ENCODE peak calls at places on chromosomes 3 and 15, in five cellular contexts. U, M, J, P and O are unnamed samples. For H3K9me3, the result is how much of the 10 kb centered on the place peaks cover.

GRCh38 chr15:78640840-78641733 is at the start of gene CHRNB4:
- DNase-seq in J (no peak), U (no peak), P (peak), M (peak), O (peak)

GRCh38 chr3:47266709-47267489 is 15.7 kb downstream of the KIF9 start:
- DNase-seq in M (peak), P (no peak), U (peak), J (peak), O (peak)

GRCh38 chr15:62301993-62302665 is 137.0 kb upstream of the C2CD4B start:
- DNase-seq in P (no peak), M (no peak), U (no peak), J (no peak), O (peak)

GRCh38 chr3:53282581-53282980 is 26.8 kb upstream of the TKT start:
- DNase-seq in M (no peak), U (no peak), P (no peak), J (no peak), O (no peak)

GRCh38 chr3:179819379-179819778 is 166.5 kb downstream of the USP13 start:
- DNase-seq in M (no peak), P (no peak), U (no peak), J (no peak), O (no peak)

GRCh38 chr15:39621961-39622360 is 41.1 kb downstream of the THBS1 start:
- DNase-seq in J (no peak), U (no peak), P (no peak), M (no peak), O (no peak)

GRCh38 chr3:53044371-53045106 is 1.3 kb downstream of the SFMBT1 start:
- DNase-seq in J (no peak), M (peak), P (peak), U (no peak), O (peak)

GRCh38 chr15:68821898-68822380 is 1.2 kb upstream of the ANP32A start:
- DNase-seq in J (no peak), P (no peak), M (peak), U (peak), O (no peak)

GRCh38 chr3:192482809-192483208 is 244.5 kb downstream of the FGF12 start:
- DNase-seq in M (no peak), P (no peak), U (no peak), J (no peak), O (no peak)

GRCh38 chr15:79028411-79028964 is 62.1 kb downstream of the RASGRF1 start:
- DNase-seq in M (peak), U (peak), J (no peak), P (peak), O (peak)

GRCh38 chr3:71442648-71443047 is 140.9 kb downstream of the FOXP1 start:
- DNase-seq in P (no peak), U (no peak), J (no peak), M (no peak), O (no peak)

GRCh38 chr3:105678017-105678416 is 190.8 kb downstream of the CBLB start:
- DNase-seq in M (no peak), J (no peak), P (no peak), U (no peak), O (no peak)

GRCh38 chr3:186949281-186949982 is 19.1 kb downstream of the ST6GAL1 start:
- DNase-seq in P (no peak), U (no peak), J (no peak), M (peak), O (no peak)

GRCh38 chr3:176562381-176562780 is 634.9 kb downstream of the TBL1XR1 start:
- DNase-seq in M (no peak), P (no peak), J (no peak), U (no peak), O (no peak)

GRCh38 chr15:29570931-29571727 is 251.1 kb downstream of the TJP1 start:
- DNase-seq in P (peak), M (no peak), U (no peak), J (no peak), O (peak)

GRCh38 chr15:57655087-57655486 is 51.4 kb upstream of the POLR2M start:
- DNase-seq in P (no peak), U (peak), M (no peak), J (no peak), O (no peak)

GRCh38 chr3:72567474-72567873 is 280.8 kb downstream of the SHQ1 start:
- DNase-seq in J (no peak), P (no peak), U (peak), M (no peak), O (no peak)

GRCh38 chr3:123138819-123139517 is 62.8 kb upstream of the SEC22A start:
- DNase-seq in J (no peak), M (no peak), U (no peak), P (no peak), O (peak)

GRCh38 chr15:89569090-89569745 is 6.1 kb upstream of the TICRR start:
- DNase-seq in M (no peak), J (no peak), U (no peak), P (no peak), O (no peak)

GRCh38 chr15:100714749-100715342 is 112.5 kb downstream of the ASB7 start:
- DNase-seq in U (no peak), J (no peak), M (no peak), P (peak), O (no peak)

GRCh38 chr3:134353171-134353825 is 20.9 kb downstream of the AMOTL2 start:
- DNase-seq in U (no peak), J (no peak), P (no peak), M (no peak), O (no peak)

GRCh38 chr3:113794526-113794925 is 44.1 kb upstream of the GRAMD1C start:
- DNase-seq in U (no peak), J (no peak), P (no peak), M (no peak), O (no peak)

GRCh38 chr15:99305761-99306505 is 54.7 kb downstream of the LRRC28 start:
- DNase-seq in P (no peak), J (no peak), M (no peak), U (peak), O (no peak)

GRCh38 chr15:34628577-34629152 is 45.2 kb upstream of the GOLGA8B start:
- DNase-seq in U (no peak), M (no peak), P (no peak), J (no peak), O (no peak)

GRCh38 chr3:51099794-51100542 is 285.1 kb upstream of the MANF start:
- DNase-seq in U (peak), P (peak), M (peak), J (no peak), O (peak)

GRCh38 chr3:12884104-12884742 is 42.9 kb upstream of the RPL32 start:
- DNase-seq in P (no peak), M (no peak), U (no peak), J (no peak), O (no peak)

GRCh38 chr3:45280227-45280626 is 54.1 kb upstream of the TMEM158 start:
- DNase-seq in U (no peak), P (no peak), J (no peak), M (no peak), O (no peak)

GRCh38 chr15:38877471-38877870 is 312.9 kb upstream of the RASGRP1 start:
- DNase-seq in M (no peak), P (no peak), J (no peak), U (peak), O (no peak)

GRCh38 chr3:179179979-179180758 is 32.0 kb downstream of the PIK3CA start:
- DNase-seq in J (no peak), M (no peak), P (no peak), U (no peak), O (no peak)

GRCh38 chr15:67927501-67928156 is 87.8 kb upstream of the RNU6-1 start:
- DNase-seq in M (peak), U (no peak), P (no peak), J (no peak), O (no peak)

GRCh38 chr3:40129510-40129909 is 180.0 kb upstream of the EIF1B start:
- DNase-seq in U (no peak), M (no peak), J (no peak), P (no peak), O (no peak)

GRCh38 chr3:48997102-48997637 is 7.1 kb downstream of the P4HTM start:
- DNase-seq in M (no peak), U (no peak), P (no peak), J (no peak), O (peak)

GRCh38 chr3:67090472-67090871 is 92.4 kb downstream of the KBTBD8 start:
- DNase-seq in U (no peak), M (no peak), J (no peak), P (no peak), O (no peak)

GRCh38 chr3:186432189-186432588 is 70.2 kb upstream of the DGKG start:
- DNase-seq in J (no peak), P (peak), M (no peak), U (no peak), O (peak)

DNA sequence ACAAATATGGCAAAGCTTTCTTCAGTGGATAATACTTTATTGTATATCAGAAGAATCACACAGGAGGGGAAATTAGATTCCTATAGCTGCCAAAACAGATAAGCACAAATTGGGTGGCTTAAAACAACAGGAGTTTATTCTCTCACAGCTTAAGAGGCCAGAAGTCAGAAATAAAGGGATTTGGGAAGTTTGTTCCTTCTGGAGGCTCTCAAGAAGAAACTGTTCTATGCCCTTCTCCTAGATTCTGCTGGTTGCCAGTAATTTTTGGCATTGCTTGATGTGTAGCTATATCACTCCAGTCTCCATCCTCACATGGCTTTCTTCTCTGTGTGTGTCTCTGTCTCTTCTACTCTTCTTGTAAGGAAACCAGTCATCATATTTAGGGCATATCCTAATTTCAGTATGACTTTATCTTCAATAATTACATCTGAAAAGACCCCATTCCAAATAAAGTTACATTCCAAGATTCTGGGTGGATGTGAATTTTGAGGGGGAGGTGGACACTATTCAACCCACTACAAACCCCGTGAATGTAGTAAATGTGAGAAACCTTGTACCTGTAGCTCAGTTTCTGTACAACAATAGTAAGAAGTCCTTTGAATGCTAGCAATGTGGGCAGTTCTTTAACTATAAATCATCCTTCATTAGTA is 22.2 kb upstream of the WNT7A start:
- DNase-seq in U (no peak), J (no peak), M (no peak), P (no peak), O (no peak)
- H3K9me3 ChIP-seq in U (half or more), J (under half), M (under half), P (half or more), O (under half)

GRCh38 chr3:11188231-11188630 is 33.9 kb downstream of the HRH1 start:
- DNase-seq in U (no peak), P (no peak), M (no peak), J (no peak), O (no peak)

GRCh38 chr3:11187678-11188077 is 33.4 kb downstream of the HRH1 start:
- DNase-seq in M (no peak), P (no peak), J (no peak), U (no peak), O (no peak)

GRCh38 chr3:11185564-11186317 is 31.4 kb downstream of the HRH1 start:
- DNase-seq in M (no peak), J (no peak), P (no peak), U (no peak), O (no peak)

GRCh38 chr3:11186318-11186692 is 32.0 kb downstream of the HRH1 start:
- DNase-seq in U (no peak), M (no peak), P (no peak), J (no peak), O (no peak)

GRCh38 chr3:11186771-11187170 is 32.5 kb downstream of the HRH1 start:
- DNase-seq in P (no peak), M (no peak), J (no peak), U (no peak), O (no peak)
- TF ChIP-seq TAF1 in P (no peak), M (no peak), J (no peak), U (no peak), O (no peak)

GRCh38 chr3:64559658-64560057 is 128.1 kb downstream of the ADAMTS9 start:
- DNase-seq in U (no peak), M (no peak), P (no peak), J (no peak), O (no peak)
- H3K4me3 ChIP-seq in U (no peak), M (no peak), P (no peak), J (no peak), O (no peak)

DNA sequence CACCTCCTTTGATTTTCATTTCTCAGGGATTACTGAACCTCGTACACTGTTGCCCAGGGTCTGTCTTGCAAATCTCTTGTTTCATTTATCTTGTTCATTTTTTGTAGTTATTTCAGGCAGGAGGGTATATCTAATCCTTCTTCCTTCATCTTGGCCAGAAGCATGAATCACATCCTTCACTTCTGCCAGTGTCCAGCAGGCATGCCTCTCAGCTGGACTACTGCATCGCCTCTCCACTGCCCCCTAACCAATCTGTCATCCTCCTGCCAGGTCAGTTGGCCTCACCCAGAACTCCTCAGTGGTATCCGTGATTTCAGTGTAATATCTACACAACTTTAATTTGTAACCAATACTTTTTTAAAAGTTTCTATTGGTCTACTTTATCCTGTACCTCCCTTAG is 297.9 kb downstream of the GABRG3 start:
- DNase-seq in J (no peak), U (no peak), M (no peak), P (no peak), O (no peak)
- H3K9me3 ChIP-seq in J (under half), U (under half), M (under half), P (under half), O (under half)

DNA sequence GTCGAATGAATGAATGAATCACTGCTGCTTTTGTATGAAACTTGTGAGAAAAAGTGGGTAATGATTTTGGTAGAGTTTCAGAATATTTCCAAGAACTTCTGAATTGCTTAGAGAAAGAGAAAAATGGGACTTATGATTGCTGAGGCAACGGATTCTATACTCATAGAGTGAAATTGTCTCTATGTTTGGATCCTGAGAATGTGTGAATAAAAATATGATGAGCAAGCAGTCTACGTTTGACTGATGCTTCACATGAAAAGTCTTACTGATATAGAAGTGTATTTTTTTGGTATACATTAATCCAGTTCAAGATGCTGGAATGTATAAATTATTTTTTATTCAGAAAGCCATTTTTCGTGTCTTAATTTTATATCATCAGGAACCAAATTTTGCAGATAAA is 441.1 kb downstream of the NLGN1 start:
- DNase-seq in U (no peak), P (no peak), M (no peak), J (no peak), O (no peak)
- TF ChIP-seq TAF1 in U (no peak), P (no peak), M (no peak), J (no peak), O (no peak)